ENCODE peak calls at places on chromosomes 11 and 22, in four cellular contexts. One of them, this sample, is unnamed.

GRCh38 chr11:34728609-34729008 is 107.7 kb downstream of the EHF start:
- DNase-seq in GM03348: no peak
- DNase-seq in GOT3: no peak
- DNase-seq in HCEC 1CT: no peak
- DNase-seq in this sample: no peak

GRCh38 chr11:132626446-132626845 is 905.9 kb downstream of the OPCML start:
- DNase-seq in GM03348: no peak
- DNase-seq in GOT3: no peak
- DNase-seq in HCEC 1CT: no peak
- DNase-seq in this sample: no peak

GRCh38 chr22:20414059-20414440 is 20.1 kb downstream of the ZNF74 start:
- DNase-seq in GM03348: no peak
- DNase-seq in GOT3: no peak
- DNase-seq in HCEC 1CT: no peak
- DNase-seq in this sample: no peak

GRCh38 chr11:33984682-33985389 is 66.7 kb upstream of the CAPRIN1 start:
- DNase-seq in GM03348: peak; percentile 26
- DNase-seq in GOT3: no peak
- DNase-seq in HCEC 1CT: peak; percentile 10
- DNase-seq in this sample: no peak

GRCh38 chr22:29327089-29327764 is 11.7 kb upstream of the RASL10A start:
- DNase-seq in GM03348: no peak
- DNase-seq in GOT3: no peak
- DNase-seq in HCEC 1CT: no peak
- DNase-seq in this sample: no peak

GRCh38 chr11:65083134-65083833 is 556 bp downstream of the CDCA5 start:
- DNase-seq in GM03348: no peak
- DNase-seq in GOT3: no peak
- DNase-seq in HCEC 1CT: no peak
- DNase-seq in this sample: peak; percentile 8

GRCh38 chr22:38106814-38107578 is 3.5 kb downstream of the BAIAP2L2 start:
- DNase-seq in GM03348: no peak
- DNase-seq in GOT3: no peak
- DNase-seq in HCEC 1CT: no peak
- DNase-seq in this sample: no peak

GRCh38 chr11:20770421-20770935 is 101.1 kb downstream of the NELL1 start:
- DNase-seq in GM03348: no peak
- DNase-seq in GOT3: no peak
- DNase-seq in HCEC 1CT: no peak
- DNase-seq in this sample: no peak

GRCh38 chr11:15775797-15776196 is 580.5 kb downstream of the SOX6 start:
- DNase-seq in GM03348: no peak
- DNase-seq in GOT3: no peak
- DNase-seq in HCEC 1CT: no peak
- DNase-seq in this sample: no peak

GRCh38 chr11:123166095-123166559 is 28.9 kb downstream of the CLMP start:
- DNase-seq in GM03348: no peak
- DNase-seq in GOT3: no peak
- DNase-seq in HCEC 1CT: peak; percentile 54
- DNase-seq in this sample: no peak

GRCh38 chr22:45073064-45073463 is 63.3 kb upstream of the PHF21B start:
- DNase-seq in GM03348: no peak
- DNase-seq in GOT3: no peak
- DNase-seq in HCEC 1CT: no peak
- DNase-seq in this sample: no peak

GRCh38 chr11:113014731-113015455 is 53.7 kb downstream of the NCAM1 start:
- DNase-seq in GM03348: no peak
- DNase-seq in GOT3: no peak
- DNase-seq in HCEC 1CT: no peak
- DNase-seq in this sample: no peak

GRCh38 chr22:46580940-46581579 is 39.1 kb upstream of the GRAMD4 start:
- DNase-seq in GM03348: no peak
- DNase-seq in GOT3: no peak
- DNase-seq in HCEC 1CT: no peak
- DNase-seq in this sample: no peak

GRCh38 chr11:110362916-110363574 is 66.6 kb upstream of the RDX start:
- DNase-seq in GM03348: no peak
- DNase-seq in GOT3: no peak
- DNase-seq in HCEC 1CT: no peak
- DNase-seq in this sample: no peak